ENCODE peak calls at places on chromosomes 11 and 22, in seven cellular contexts. A, E, P, F, X, H and V are unnamed samples.

GRCh38 chr11:111723595-111723994 is 42.6 kb downstream of the PPP2R1B start:
- DNase-seq in A (peak), E (no peak), P (no peak), F (peak), X (no peak), H (no peak), V (no peak)

GRCh38 chr11:12705874-12706273 is 31.7 kb downstream of the TEAD1 start:
- DNase-seq in A (no peak), E (no peak), P (no peak), F (no peak), X (peak), H (no peak), V (no peak)

GRCh38 chr11:125275905-125276634 is 111.5 kb downstream of the PKNOX2 start:
- DNase-seq in A (no peak), E (peak), P (no peak), F (no peak), X (no peak), H (no peak), V (no peak)

GRCh38 chr11:36132940-36133339 is 156.3 kb downstream of the COMMD9 start:
- DNase-seq in A (no peak), E (no peak), P (no peak), F (no peak), X (no peak), H (no peak), V (peak)

GRCh38 chr11:15558513-15559181 is 443.9 kb downstream of the INSC start:
- DNase-seq in A (no peak), E (no peak), P (no peak), F (peak), X (no peak), H (no peak), V (no peak)

GRCh38 chr11:117610045-117610444 is 187.0 kb downstream of the DSCAML1 start:
- DNase-seq in A (no peak), E (no peak), P (no peak), F (no peak), X (peak), H (no peak), V (peak)

GRCh38 chr11:17608830-17609229 is 61.8 kb downstream of the OTOG start:
- DNase-seq in A (no peak), E (no peak), P (no peak), F (no peak), X (no peak), H (no peak), V (no peak)

GRCh38 chr11:62383822-62384221 is 35.0 kb upstream of the SCGB1A1 start:
- DNase-seq in A (no peak), E (peak), P (no peak), F (no peak), X (no peak), H (no peak), V (no peak)

GRCh38 chr11:129412501-129412900 is 36.9 kb downstream of the BARX2 start:
- DNase-seq in A (no peak), E (peak), P (no peak), F (peak), X (no peak), H (no peak), V (no peak)

GRCh38 chr11:45906096-45906682 is 882 bp downstream of the FREY1 start:
- DNase-seq in A (no peak), E (no peak), P (no peak), F (no peak), X (no peak), H (no peak), V (no peak)

GRCh38 chr11:117719480-117719879 is 77.5 kb downstream of the DSCAML1 start:
- DNase-seq in A (no peak), E (no peak), P (no peak), F (no peak), X (no peak), H (no peak), V (no peak)

GRCh38 chr11:132655187-132655855 is 877.0 kb downstream of the OPCML start:
- DNase-seq in A (no peak), E (peak), P (no peak), F (no peak), X (peak), H (no peak), V (no peak)

GRCh38 chr11:46392421-46393230 is 1.1 kb upstream of the CHRM4 start:
- DNase-seq in A (peak), E (peak), P (no peak), F (peak), X (peak), H (peak), V (peak)

GRCh38 chr22:27492566-27493201 is 308.9 kb downstream of the MN1 start:
- DNase-seq in A (no peak), E (no peak), P (no peak), F (no peak), X (peak), H (no peak), V (no peak)

GRCh38 chr11:22787565-22788162 is 41.9 kb downstream of the SVIP start:
- DNase-seq in A (peak), E (peak), P (peak), F (peak), X (peak), H (peak), V (peak)

GRCh38 chr11:9826390-9826789 is 162.5 kb downstream of the SWAP70 start:
- DNase-seq in A (no peak), E (no peak), P (no peak), F (no peak), X (no peak), H (no peak), V (no peak)

GRCh38 chr11:112440518-112440917 is 179.9 kb upstream of the PLET1 start:
- DNase-seq in A (no peak), E (no peak), P (peak), F (peak), X (no peak), H (no peak), V (no peak)

GRCh38 chr11:113697798-113698407 is 8.2 kb downstream of the TMPRSS5 start:
- DNase-seq in A (no peak), E (peak), P (no peak), F (no peak), X (no peak), H (no peak), V (peak)

GRCh38 chr11:31045335-31045734 is 324.2 kb downstream of the DCDC1 start:
- DNase-seq in A (peak), E (peak), P (peak), F (peak), X (no peak), H (no peak), V (peak)

GRCh38 chr11:95156916-95157568 is 67.4 kb downstream of the ENDOD1 start:
- DNase-seq in A (no peak), E (peak), P (no peak), F (peak), X (no peak), H (no peak), V (no peak)

GRCh38 chr22:27045103-27045940 is 387.9 kb downstream of the MIAT start:
- DNase-seq in A (no peak), E (peak), P (no peak), F (peak), X (no peak), H (no peak), V (peak)

GRCh38 chr11:108226036-108226435 is 3.2 kb downstream of the ATM start:
- DNase-seq in A (no peak), E (no peak), P (no peak), F (no peak), X (no peak), H (no peak), V (no peak)

GRCh38 chr11:21988477-21988876 is 204.4 kb upstream of the ANO5 start:
- DNase-seq in A (peak), E (no peak), P (no peak), F (no peak), X (peak), H (no peak), V (no peak)

GRCh38 chr11:9748361-9748970 is 84.6 kb downstream of the SWAP70 start:
- DNase-seq in A (peak), E (peak), P (peak), F (peak), X (peak), H (peak), V (peak)

GRCh38 chr11:70399681-70400112 is 1.4 kb downstream of the CTTN start:
- DNase-seq in A (peak), E (peak), P (peak), F (peak), X (no peak), H (no peak), V (peak)

GRCh38 chr22:32378703-32379272 is 21.1 kb downstream of the RFPL3 start:
- DNase-seq in A (peak), E (peak), P (peak), F (peak), X (no peak), H (peak), V (peak)

GRCh38 chr22:20494978-20495860 is at the start of gene KLHL22:
- DNase-seq in A (peak), E (peak), P (no peak), F (peak), X (peak), H (peak), V (peak)

GRCh38 chr11:12806113-12806512 is 131.9 kb downstream of the TEAD1 start:
- DNase-seq in A (no peak), E (peak), P (no peak), F (no peak), X (no peak), H (no peak), V (no peak)

GRCh38 chr11:31803813-31804438 is 7.2 kb downstream of the PAX6 start:
- DNase-seq in A (peak), E (no peak), P (no peak), F (peak), X (no peak), H (no peak), V (no peak)

GRCh38 chr11:75013051-75013450 is 24.3 kb downstream of the NEU3 start:
- DNase-seq in A (no peak), E (peak), P (no peak), F (no peak), X (no peak), H (no peak), V (peak)

DNA sequence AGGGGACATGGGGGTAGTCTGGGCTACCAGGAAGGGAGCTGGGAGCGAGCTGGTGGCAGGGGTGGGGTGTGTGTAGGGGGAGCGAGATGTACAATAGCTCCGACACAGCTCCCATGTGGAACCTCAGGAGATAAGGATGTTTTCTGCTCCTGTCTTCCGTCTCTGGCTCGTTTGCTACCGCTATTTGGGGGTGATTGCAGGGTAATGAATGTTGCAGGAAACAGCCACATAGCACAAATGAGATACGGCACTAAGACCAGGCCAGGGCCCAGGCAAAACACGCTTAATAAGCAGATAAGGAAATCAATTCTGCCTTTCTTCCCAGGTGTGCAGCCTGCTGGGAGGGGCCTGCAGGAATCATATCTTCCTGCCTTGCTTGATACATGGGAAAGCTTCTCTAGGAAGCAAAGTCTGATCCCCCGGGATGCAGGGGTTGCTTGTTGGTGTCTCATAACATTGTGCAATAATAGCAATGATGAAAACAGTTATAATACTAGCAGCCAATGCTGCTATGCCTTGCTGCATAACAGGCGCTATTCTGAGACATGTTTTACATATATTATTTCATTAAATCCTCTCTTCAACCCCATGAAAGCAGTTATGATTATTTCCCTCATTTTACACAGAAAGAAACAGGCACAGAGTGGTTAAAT is 158.7 kb downstream of the ST3GAL4 start:
- DNase-seq in A (peak), E (peak), P (no peak), F (no peak), X (no peak), H (no peak), V (no peak)
- TF ChIP-seq EZH2phosphoT487 in A (no peak), E (no peak), P (no peak), F (no peak), X (no peak), H (no peak), V (no peak)

GRCh38 chr11:64089915-64090810 is 54.4 kb downstream of the FLRT1 start:
- DNase-seq in A (no peak), E (no peak), P (no peak), F (no peak), X (no peak), H (no peak), V (no peak)
- H3K4me3 ChIP-seq in A (no peak), E (no peak), P (no peak), F (no peak), X (no peak), H (no peak), V (no peak)

DNA sequence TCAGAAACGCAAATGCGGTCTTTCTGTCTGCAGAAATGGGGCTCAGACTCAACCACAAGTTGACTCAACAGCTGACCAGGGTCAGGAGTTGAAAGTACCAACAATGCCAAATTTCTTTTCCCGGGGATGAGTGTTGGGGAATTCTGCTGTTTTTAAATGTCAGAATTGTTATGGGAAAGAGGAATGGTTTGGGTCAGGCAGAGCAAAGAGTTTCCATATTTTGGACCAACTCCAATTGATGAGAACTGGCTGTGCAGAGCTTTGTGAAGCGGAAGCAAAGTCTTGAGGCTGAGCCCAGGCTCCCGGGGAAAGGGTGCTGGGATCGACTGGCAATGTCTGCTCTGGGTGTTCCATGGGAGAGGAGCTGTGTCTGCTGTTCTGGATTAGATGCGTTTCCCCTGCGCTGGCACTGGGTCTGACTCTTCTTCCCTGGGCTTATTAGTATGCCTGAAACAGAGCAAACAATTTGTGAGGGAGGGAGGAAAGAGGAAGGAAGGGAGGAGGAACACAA is 36.2 kb downstream of the TXN2 start:
- DNase-seq in A (no peak), E (peak), P (no peak), F (peak), X (no peak), H (no peak), V (no peak)
- H3K27ac ChIP-seq in A (peak), E (peak), P (no peak), F (no peak), X (no peak), H (no peak), V (no peak)

GRCh38 chr22:41501209-41501608 is 32.3 kb downstream of the ACO2 start:
- DNase-seq in A (peak), E (peak), P (no peak), F (peak), X (no peak), H (peak), V (no peak)
- TF ChIP-seq EZH2phosphoT487 in A (no peak), E (no peak), P (no peak), F (no peak), X (no peak), H (no peak), V (no peak)

GRCh38 chr11:1771700-1772099 is 8.0 kb upstream of the CTSD start:
- DNase-seq in A (no peak), E (peak), P (no peak), F (no peak), X (no peak), H (no peak), V (no peak)

GRCh38 chr11:1773131-1773510 is 9.4 kb upstream of the CTSD start:
- DNase-seq in A (no peak), E (no peak), P (no peak), F (no peak), X (no peak), H (no peak), V (no peak)

GRCh38 chr11:1773711-1774550 is 10.2 kb upstream of the CTSD start:
- DNase-seq in A (no peak), E (no peak), P (no peak), F (no peak), X (no peak), H (no peak), V (no peak)

GRCh38 chr11:1771273-1771672 is 7.5 kb upstream of the CTSD start:
- DNase-seq in A (no peak), E (no peak), P (no peak), F (no peak), X (no peak), H (no peak), V (no peak)

GRCh38 chr11:1772270-1773130 is 8.8 kb upstream of the CTSD start:
- DNase-seq in A (no peak), E (peak), P (peak), F (peak), X (no peak), H (peak), V (peak)
- H3K4me3 ChIP-seq in A (no peak), E (peak), P (peak), F (no peak), X (no peak), H (no peak), V (peak)